ENCODE peak calls at places on chromosomes 6 and 20, in seven cellular contexts. One of them, this sample, is unnamed.

GRCh38 chr20:35791823-35792222 is 20.0 kb downstream of the PHF20 start:
- DNase-seq in lung: peak
- DNase-seq in ovary: no peak
- DNase-seq in esophagus squamous epithelium: no peak
- DNase-seq in neural progenitor cell: no peak
- DNase-seq in A549: no peak
- DNase-seq in BJ: peak
- DNase-seq in this sample: no peak

GRCh38 chr6:56978530-56978929 is 23.6 kb downstream of the BEND6 start:
- DNase-seq in ovary: no peak
- DNase-seq in lung: no peak
- DNase-seq in neural progenitor cell: no peak
- DNase-seq in A549: no peak
- DNase-seq in esophagus squamous epithelium: no peak
- DNase-seq in BJ: no peak
- DNase-seq in this sample: no peak

GRCh38 chr6:125524356-125524755 is 222.6 kb upstream of the HDDC2 start:
- DNase-seq in BJ: no peak
- DNase-seq in ovary: no peak
- DNase-seq in A549: no peak
- DNase-seq in neural progenitor cell: peak
- DNase-seq in lung: no peak
- DNase-seq in esophagus squamous epithelium: no peak
- DNase-seq in this sample: no peak

GRCh38 chr6:134230087-134230717 is 87.7 kb downstream of the SGK1 start:
- DNase-seq in A549: no peak
- DNase-seq in neural progenitor cell: peak
- DNase-seq in BJ: no peak
- DNase-seq in esophagus squamous epithelium: no peak
- DNase-seq in ovary: no peak
- DNase-seq in lung: peak
- DNase-seq in this sample: no peak

GRCh38 chr6:140867336-140867735 is 1265.4 kb upstream of the GJE1 start:
- DNase-seq in ovary: no peak
- DNase-seq in BJ: no peak
- DNase-seq in A549: no peak
- DNase-seq in neural progenitor cell: no peak
- DNase-seq in lung: no peak
- DNase-seq in esophagus squamous epithelium: no peak
- DNase-seq in this sample: no peak

GRCh38 chr20:59933849-59934585 is 580 bp upstream of the SYCP2 start:
- DNase-seq in BJ: no peak
- DNase-seq in esophagus squamous epithelium: no peak
- DNase-seq in ovary: peak
- DNase-seq in lung: peak
- DNase-seq in A549: peak
- DNase-seq in neural progenitor cell: peak
- DNase-seq in this sample: no peak

GRCh38 chr6:41284726-41285125 is 1.8 kb downstream of the TREM1 start:
- DNase-seq in esophagus squamous epithelium: no peak
- DNase-seq in A549: no peak
- DNase-seq in neural progenitor cell: no peak
- DNase-seq in lung: peak
- DNase-seq in BJ: no peak
- DNase-seq in ovary: no peak
- DNase-seq in this sample: no peak

GRCh38 chr6:161139766-161140553 is 133.9 kb downstream of the AGPAT4 start:
- DNase-seq in BJ: no peak
- DNase-seq in ovary: no peak
- DNase-seq in lung: peak
- DNase-seq in esophagus squamous epithelium: no peak
- DNase-seq in A549: no peak
- DNase-seq in neural progenitor cell: no peak
- DNase-seq in this sample: no peak

GRCh38 chr6:29710281-29710941 is 12.8 kb upstream of the HLA-F start:
- DNase-seq in A549: no peak
- DNase-seq in esophagus squamous epithelium: no peak
- DNase-seq in ovary: no peak
- DNase-seq in neural progenitor cell: no peak
- DNase-seq in BJ: no peak
- DNase-seq in lung: no peak
- DNase-seq in this sample: no peak

GRCh38 chr20:44019638-44020335 is 105.1 kb downstream of the TOX2 start:
- DNase-seq in ovary: no peak
- DNase-seq in A549: no peak
- DNase-seq in BJ: no peak
- DNase-seq in esophagus squamous epithelium: no peak
- DNase-seq in lung: no peak
- DNase-seq in neural progenitor cell: peak
- DNase-seq in this sample: no peak

GRCh38 chr6:134795696-134796095 is 154.2 kb downstream of the ALDH8A1 start:
- DNase-seq in lung: no peak
- DNase-seq in esophagus squamous epithelium: no peak
- DNase-seq in BJ: no peak
- DNase-seq in neural progenitor cell: peak
- DNase-seq in A549: no peak
- DNase-seq in ovary: no peak
- DNase-seq in this sample: no peak

GRCh38 chr6:27176096-27176495 is 71.4 kb upstream of the PRSS16 start:
- DNase-seq in ovary: no peak
- DNase-seq in esophagus squamous epithelium: no peak
- DNase-seq in BJ: peak
- DNase-seq in lung: no peak
- DNase-seq in neural progenitor cell: no peak
- DNase-seq in A549: no peak
- DNase-seq in this sample: peak

GRCh38 chr20:5354871-5355270 is 38.1 kb upstream of the PROKR2 start:
- DNase-seq in BJ: no peak
- DNase-seq in A549: no peak
- DNase-seq in ovary: no peak
- DNase-seq in neural progenitor cell: no peak
- DNase-seq in lung: no peak
- DNase-seq in esophagus squamous epithelium: no peak
- DNase-seq in this sample: no peak

GRCh38 chr6:165081944-165082532 is 227.4 kb downstream of the C6orf118 start:
- DNase-seq in ovary: no peak
- DNase-seq in BJ: no peak
- DNase-seq in A549: no peak
- DNase-seq in neural progenitor cell: no peak
- DNase-seq in esophagus squamous epithelium: no peak
- DNase-seq in lung: no peak
- DNase-seq in this sample: no peak

GRCh38 chr6:19851273-19852089 is 14.3 kb downstream of the ID4 start:
- DNase-seq in neural progenitor cell: peak
- DNase-seq in lung: peak
- DNase-seq in ovary: no peak
- DNase-seq in BJ: no peak
- DNase-seq in A549: peak
- DNase-seq in esophagus squamous epithelium: no peak
- DNase-seq in this sample: peak

GRCh38 chr6:107634147-107635057 is 144.5 kb downstream of the SOBP start:
- DNase-seq in BJ: no peak
- DNase-seq in A549: no peak
- DNase-seq in ovary: peak
- DNase-seq in lung: no peak
- DNase-seq in esophagus squamous epithelium: no peak
- DNase-seq in neural progenitor cell: no peak
- DNase-seq in this sample: no peak

GRCh38 chr6:107632757-107633156 is 142.8 kb downstream of the SOBP start:
- DNase-seq in esophagus squamous epithelium: no peak
- DNase-seq in ovary: no peak
- DNase-seq in lung: no peak
- DNase-seq in BJ: no peak
- DNase-seq in neural progenitor cell: no peak
- DNase-seq in A549: no peak
- DNase-seq in this sample: no peak

GRCh38 chr6:107636486-107636885 is 146.6 kb downstream of the SOBP start:
- DNase-seq in ovary: no peak
- DNase-seq in esophagus squamous epithelium: no peak
- DNase-seq in neural progenitor cell: peak
- DNase-seq in lung: no peak
- DNase-seq in A549: no peak
- DNase-seq in BJ: no peak
- DNase-seq in this sample: no peak

GRCh38 chr6:107635058-107635515 is 145.2 kb downstream of the SOBP start:
- DNase-seq in lung: no peak
- DNase-seq in ovary: no peak
- DNase-seq in neural progenitor cell: no peak
- DNase-seq in BJ: no peak
- DNase-seq in esophagus squamous epithelium: no peak
- DNase-seq in A549: no peak
- DNase-seq in this sample: no peak

DNA sequence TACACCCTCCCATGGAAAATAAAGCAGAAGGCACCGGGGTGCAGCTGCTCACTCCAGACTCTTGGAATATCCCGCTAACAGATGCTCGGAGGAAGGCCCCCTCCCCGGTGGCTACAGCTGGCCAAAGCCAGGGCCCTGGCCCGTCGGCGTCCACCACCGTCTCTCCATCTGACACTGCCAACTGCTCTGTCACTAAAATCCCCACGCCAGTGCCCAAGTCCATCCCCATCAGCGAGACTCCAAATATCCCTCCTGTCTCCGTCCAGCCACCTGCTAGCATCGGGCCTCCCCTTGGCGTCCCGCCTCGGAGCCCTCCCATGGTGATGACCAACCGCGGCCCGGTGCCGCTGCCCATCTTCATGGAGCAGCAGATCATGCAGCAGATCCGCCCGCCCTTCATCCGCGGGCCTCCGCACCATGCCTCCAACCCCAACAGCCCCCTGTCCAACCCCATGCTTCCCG is 143.8 kb downstream of the SOBP start:
- DNase-seq in BJ: no peak
- DNase-seq in lung: no peak
- DNase-seq in esophagus squamous epithelium: no peak
- DNase-seq in neural progenitor cell: no peak
- DNase-seq in ovary: no peak
- DNase-seq in A549: no peak
- DNase-seq in this sample: no peak
- H3K4me3 ChIP-seq in BJ: no peak
- H3K4me3 ChIP-seq in lung: no peak
- H3K4me3 ChIP-seq in esophagus squamous epithelium: no peak
- H3K4me3 ChIP-seq in neural progenitor cell: no peak
- H3K4me3 ChIP-seq in ovary: no peak
- H3K4me3 ChIP-seq in A549: no peak
- H3K4me3 ChIP-seq in this sample: no peak

DNA sequence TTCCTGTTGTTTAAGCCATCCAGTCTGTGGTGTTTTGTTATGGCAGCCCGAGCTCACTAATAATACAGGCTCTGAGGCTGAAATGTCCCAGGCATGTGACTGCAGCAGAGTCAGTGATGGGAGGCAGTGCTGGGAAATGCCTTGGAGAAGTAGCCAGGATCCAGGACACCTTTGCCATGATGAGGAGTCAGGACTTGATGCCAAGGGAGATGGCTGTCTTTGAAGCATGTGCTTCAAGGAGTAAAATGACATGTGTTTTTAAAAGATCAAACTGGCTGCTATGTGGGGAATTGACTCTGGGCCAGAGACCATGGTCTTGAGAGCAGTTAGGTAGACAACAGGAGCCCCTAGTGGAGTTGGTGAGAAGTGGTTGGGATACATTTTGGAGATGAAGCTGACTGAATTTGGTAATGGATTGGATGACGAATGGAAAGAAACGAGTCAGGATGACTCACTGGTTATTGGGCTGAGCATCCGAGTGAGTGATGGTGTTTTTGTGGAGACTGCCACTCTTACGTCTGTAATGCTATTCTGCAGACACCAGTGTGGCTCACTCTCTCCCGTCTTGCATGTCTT is 322.2 kb downstream of the PLCB1 start:
- DNase-seq in lung: no peak
- DNase-seq in ovary: no peak
- DNase-seq in neural progenitor cell: peak
- DNase-seq in A549: peak
- DNase-seq in BJ: peak
- DNase-seq in esophagus squamous epithelium: no peak
- DNase-seq in this sample: peak
- TF ChIP-seq CTCF in lung: no peak
- TF ChIP-seq CTCF in ovary: no peak
- TF ChIP-seq CTCF in neural progenitor cell: peak
- TF ChIP-seq CTCF in A549: no peak
- TF ChIP-seq CTCF in BJ: peak
- TF ChIP-seq CTCF in esophagus squamous epithelium: no peak
- TF ChIP-seq CTCF in this sample: peak

GRCh38 chr6:44441091-44441855 is 53.8 kb downstream of the CDC5L start:
- DNase-seq in ovary: no peak
- DNase-seq in esophagus squamous epithelium: no peak
- DNase-seq in lung: no peak
- DNase-seq in BJ: no peak
- DNase-seq in neural progenitor cell: no peak
- DNase-seq in A549: no peak
- DNase-seq in this sample: no peak
- H3K4me3 ChIP-seq in ovary: no peak
- H3K4me3 ChIP-seq in esophagus squamous epithelium: no peak
- H3K4me3 ChIP-seq in lung: no peak
- H3K4me3 ChIP-seq in BJ: no peak
- H3K4me3 ChIP-seq in neural progenitor cell: no peak
- H3K4me3 ChIP-seq in A549: no peak
- H3K4me3 ChIP-seq in this sample: no peak

DNA sequence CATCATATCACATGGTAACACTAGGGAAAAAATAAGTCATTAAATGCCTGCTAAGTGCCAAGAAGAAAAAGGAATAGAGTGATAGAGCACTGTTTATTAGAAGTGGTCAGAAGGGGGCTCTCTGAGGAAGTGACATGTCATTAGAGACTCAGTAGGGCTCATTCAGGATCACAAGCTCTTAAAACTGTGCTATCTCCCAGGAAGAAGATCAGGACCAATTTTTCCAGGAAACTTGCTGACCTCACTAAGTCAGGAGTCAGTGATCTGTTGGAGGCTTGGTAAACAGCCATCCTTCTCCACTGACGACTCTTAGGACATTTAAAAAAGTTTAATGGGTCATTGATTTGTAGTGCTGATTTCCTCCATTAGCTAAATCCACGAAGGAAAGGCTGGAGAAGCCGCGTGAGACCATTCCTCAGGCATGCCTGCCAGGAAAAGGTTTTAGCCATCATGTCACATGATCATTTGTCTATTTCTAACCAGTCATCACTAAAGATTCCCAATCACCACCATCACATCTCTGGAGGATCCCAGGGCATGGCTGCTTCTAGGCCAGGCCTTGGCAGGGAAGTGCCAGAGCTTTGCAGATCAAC is 5.9 kb upstream of the PTPN1 start:
- DNase-seq in ovary: no peak
- DNase-seq in BJ: no peak
- DNase-seq in neural progenitor cell: no peak
- DNase-seq in esophagus squamous epithelium: no peak
- DNase-seq in A549: no peak
- DNase-seq in lung: no peak
- DNase-seq in this sample: no peak
- TF ChIP-seq CTCF in ovary: no peak
- TF ChIP-seq CTCF in BJ: no peak
- TF ChIP-seq CTCF in neural progenitor cell: peak
- TF ChIP-seq CTCF in esophagus squamous epithelium: peak
- TF ChIP-seq CTCF in A549: peak
- TF ChIP-seq CTCF in lung: peak
- TF ChIP-seq CTCF in this sample: no peak

GRCh38 chr6:34143884-34144580 is 1.9 kb downstream of the GRM4 start:
- DNase-seq in lung: no peak
- DNase-seq in neural progenitor cell: peak
- DNase-seq in ovary: peak
- DNase-seq in esophagus squamous epithelium: no peak
- DNase-seq in A549: peak
- DNase-seq in BJ: no peak
- DNase-seq in this sample: no peak
- H3K4me3 ChIP-seq in lung: no peak
- H3K4me3 ChIP-seq in neural progenitor cell: peak
- H3K4me3 ChIP-seq in ovary: no peak
- H3K4me3 ChIP-seq in esophagus squamous epithelium: peak
- H3K4me3 ChIP-seq in A549: peak
- H3K4me3 ChIP-seq in BJ: no peak
- H3K4me3 ChIP-seq in this sample: no peak